ENCODE peak calls at places on chromosome 1, in four cellular contexts. One of them, this sample, is unnamed.

GRCh38 chr1:211631168-211631567 is 44.3 kb downstream of the NEK2 start:
- DNase-seq in islet precursor cell: no peak
- DNase-seq in iPS DF 19.7: no peak
- DNase-seq in AG20443: no peak
- DNase-seq in this sample: no peak

GRCh38 chr1:30258876-30259275 is 464.5 kb downstream of the MATN1 start:
- DNase-seq in islet precursor cell: no peak
- DNase-seq in iPS DF 19.7: no peak
- DNase-seq in AG20443: no peak
- DNase-seq in this sample: no peak

GRCh38 chr1:235019456-235019855 is 109.2 kb downstream of the TOMM20 start:
- DNase-seq in AG20443: no peak
- DNase-seq in iPS DF 19.7: no peak
- DNase-seq in islet precursor cell: no peak
- DNase-seq in this sample: peak

GRCh38 chr1:41006942-41007865 is 14.3 kb downstream of the SLFNL1 start:
- DNase-seq in iPS DF 19.7: no peak
- DNase-seq in islet precursor cell: peak
- DNase-seq in AG20443: peak
- DNase-seq in this sample: peak

GRCh38 chr1:181128592-181129497 is 40.3 kb downstream of the IER5 start:
- DNase-seq in AG20443: no peak
- DNase-seq in iPS DF 19.7: no peak
- DNase-seq in islet precursor cell: peak
- DNase-seq in this sample: no peak

GRCh38 chr1:180170569-180170968 is 15.9 kb downstream of the QSOX1 start:
- DNase-seq in AG20443: no peak
- DNase-seq in iPS DF 19.7: no peak
- DNase-seq in islet precursor cell: peak
- DNase-seq in this sample: no peak

GRCh38 chr1:243246916-243247315 is 8.2 kb downstream of the CEP170 start:
- DNase-seq in islet precursor cell: no peak
- DNase-seq in iPS DF 19.7: no peak
- DNase-seq in AG20443: peak
- DNase-seq in this sample: peak

GRCh38 chr1:33653226-33653625 is 180.8 kb downstream of the ZSCAN20 start:
- DNase-seq in iPS DF 19.7: no peak
- DNase-seq in AG20443: no peak
- DNase-seq in islet precursor cell: no peak
- DNase-seq in this sample: no peak

GRCh38 chr1:34441661-34442060 is 265.0 kb downstream of the C1orf94 start:
- DNase-seq in iPS DF 19.7: no peak
- DNase-seq in AG20443: no peak
- DNase-seq in islet precursor cell: no peak
- DNase-seq in this sample: no peak

GRCh38 chr1:42742617-42743301 is 2.7 kb upstream of the CLDN19 start:
- DNase-seq in AG20443: no peak
- DNase-seq in iPS DF 19.7: no peak
- DNase-seq in islet precursor cell: peak
- DNase-seq in this sample: no peak

GRCh38 chr1:35220976-35221375 is 28.0 kb upstream of the SFPQ start:
- DNase-seq in islet precursor cell: peak
- DNase-seq in iPS DF 19.7: no peak
- DNase-seq in AG20443: no peak
- DNase-seq in this sample: no peak